ENCODE peak calls at places on chromosomes 16 and 17, in four cellular contexts. Z is pancreas, N is tibial artery, W is endothelial cell. E is an unnamed sample.

GRCh38 chr16:89369266-89369895 is 121.0 kb downstream of the ANKRD11 start:
- DNase-seq in Z (no peak), W (no peak), N (no peak), E (no peak)

GRCh38 chr17:48610282-48611211 is at the start of gene HOXB7:
- DNase-seq in W (peak; percentile 67), Z (peak; percentile 50), N (peak; percentile 54), E (peak; percentile 93)

GRCh38 chr17:64998436-64999190 is 57.9 kb downstream of the GNA13 start:
- DNase-seq in Z (no peak), W (no peak), N (no peak), E (no peak)

GRCh38 chr17:79985361-79985760 is 50.3 kb downstream of the TBC1D16 start:
- DNase-seq in W (no peak), Z (no peak), N (no peak), E (no peak)

GRCh38 chr16:4365615-4366014 is 6.0 kb upstream of the VASN start:
- DNase-seq in Z (no peak), W (no peak), N (no peak), E (no peak)

GRCh38 chr16:69057400-69058378 is 47.8 kb upstream of the HAS3 start:
- DNase-seq in W (no peak), N (no peak), Z (peak; percentile 20), E (no peak)

GRCh38 chr17:62653831-62654829 is 26.7 kb downstream of the MRC2 start:
- DNase-seq in Z (no peak), N (peak; percentile 44), W (no peak), E (no peak)

GRCh38 chr16:23345237-23345636 is 43.1 kb downstream of the SCNN1B start:
- DNase-seq in W (no peak), N (no peak), Z (no peak), E (no peak)

GRCh38 chr17:71149607-71150006 is 971.2 kb upstream of the SOX9 start:
- DNase-seq in Z (no peak), W (no peak), N (no peak), E (no peak)

GRCh38 chr17:33294994-33295393 is 1.9 kb upstream of the ASIC2 start:
- DNase-seq in N (no peak), W (no peak), Z (no peak), E (no peak)

GRCh38 chr17:27384261-27384701 is 72.0 kb upstream of the KSR1 start:
- DNase-seq in Z (peak; percentile 52), W (no peak), N (peak; percentile 71), E (peak; percentile 29)

GRCh38 chr17:42199411-42200011 is 5.2 kb upstream of the GHDC start:
- DNase-seq in Z (no peak), N (no peak), W (no peak), E (no peak)

GRCh38 chr17:42201155-42201772 is 7.0 kb upstream of the GHDC start:
- DNase-seq in W (no peak), Z (no peak), N (no peak), E (no peak)

GRCh38 chr17:42198897-42199296 is 4.6 kb upstream of the GHDC start:
- DNase-seq in N (no peak), Z (no peak), W (no peak), E (no peak)

GRCh38 chr17:42202159-42202558 is 7.9 kb upstream of the GHDC start:
- DNase-seq in W (no peak), N (no peak), Z (no peak), E (no peak)

DNA sequence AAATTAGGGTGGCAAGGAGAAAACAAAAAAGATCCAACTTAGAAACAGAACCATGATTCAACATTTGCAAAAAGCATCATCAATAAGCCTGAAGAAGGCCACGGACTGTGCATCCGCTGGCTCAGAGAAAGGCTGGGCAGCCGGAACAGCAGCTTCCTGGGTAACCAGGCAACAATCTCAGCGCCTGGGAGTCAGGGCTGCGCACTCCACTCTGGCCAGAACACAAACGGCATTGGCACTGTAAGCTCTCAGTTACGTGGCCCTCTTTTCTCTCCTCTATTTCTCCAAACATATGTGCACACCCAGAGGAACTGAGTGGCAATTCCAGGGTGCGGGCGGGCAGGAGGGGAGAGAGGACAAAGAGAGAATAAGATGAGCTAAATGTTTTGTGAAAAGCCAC is 6.4 kb upstream of the GHDC start:
- DNase-seq in N (no peak), Z (peak; percentile 65), W (no peak), E (no peak)
- TF ChIP-seq CTCF in N (no peak), Z (no peak), W (no peak), E (no peak)

GRCh38 chr16:87305505-87306391 is 11.4 kb downstream of the C16orf95 start:
- DNase-seq in Z (no peak), N (no peak), W (no peak), E (peak; percentile 47)
- TF ChIP-seq CTCF in Z (no peak), N (no peak), W (no peak), E (no peak)

GRCh38 chr16:2006317-2006716 is 3.3 kb downstream of the ZNF598 start:
- DNase-seq in W (no peak), Z (peak; percentile 18), N (no peak), E (no peak)

GRCh38 chr16:2007081-2007836 is 2.4 kb downstream of the ZNF598 start:
- DNase-seq in Z (peak; percentile 20), W (no peak), N (no peak), E (no peak)

GRCh38 chr16:2003827-2004641 is 5.6 kb downstream of the ZNF598 start:
- DNase-seq in Z (peak; percentile 94), N (peak; percentile 77), W (peak; percentile 97), E (peak; percentile 97)

GRCh38 chr16:2004795-2005517 is 4.7 kb downstream of the ZNF598 start:
- DNase-seq in W (no peak), N (no peak), Z (peak; percentile 26), E (no peak)

GRCh38 chr16:2005646-2006045 is 4.0 kb downstream of the ZNF598 start:
- DNase-seq in N (no peak), W (no peak), Z (peak; percentile 43), E (no peak)
- TF ChIP-seq CTCF in N (no peak), W (no peak), Z (no peak), E (no peak)

GRCh38 chr17:75941442-75941819 is 589 bp upstream of the FBF1 start:
- DNase-seq in W (no peak), Z (no peak), N (no peak), E (no peak)

GRCh38 chr17:75942473-75942872 is 1.6 kb upstream of the FBF1 start:
- DNase-seq in W (no peak), Z (no peak), N (no peak), E (no peak)

GRCh38 chr17:75945202-75945601 is 4.4 kb upstream of the FBF1 start:
- DNase-seq in Z (no peak), W (no peak), N (no peak), E (no peak)

GRCh38 chr17:75937652-75938051 is 3.2 kb downstream of the FBF1 start:
- DNase-seq in W (no peak), N (no peak), Z (no peak), E (no peak)

GRCh38 chr17:75940727-75941441 is at the start of gene FBF1:
- DNase-seq in W (peak; percentile 94), N (peak; percentile 93), Z (peak; percentile 96), E (peak; percentile 97)
- TF ChIP-seq CTCF in W (no peak), N (peak; percentile 4), Z (no peak), E (no peak)

GRCh38 chr17:57344261-57344660 is 87.9 kb downstream of the MSI2 start:
- DNase-seq in N (no peak), Z (no peak), W (no peak), E (no peak)
- TF ChIP-seq CTCF in N (no peak), Z (no peak), W (no peak), E (no peak)

GRCh38 chr16:30699615-30700099 is 686 bp downstream of the SRCAP start:
- DNase-seq in W (no peak), Z (no peak), N (no peak), E (peak; percentile 16)

GRCh38 chr16:30698816-30699614 is at the start of gene SRCAP:
- DNase-seq in Z (peak; percentile 87), N (peak; percentile 90), W (peak; percentile 86), E (peak; percentile 93)

GRCh38 chr16:30700491-30700890 is 1.5 kb downstream of the SRCAP start:
- DNase-seq in W (no peak), Z (no peak), N (no peak), E (no peak)

GRCh38 chr16:30697264-30698138 is 1.5 kb upstream of the SRCAP start:
- DNase-seq in N (no peak), Z (no peak), W (no peak), E (no peak)

GRCh38 chr16:30698139-30698815 is 694 bp upstream of the SRCAP start:
- DNase-seq in N (peak; percentile 99), W (peak; percentile 99), Z (peak; percentile 99), E (peak; percentile 99)
- TF ChIP-seq CTCF in N (no peak), W (no peak), Z (no peak), E (no peak)

GRCh38 chr16:84950906-84951305 is 60.4 kb downstream of the ZDHHC7 start:
- DNase-seq in Z (no peak), N (no peak), W (no peak), E (peak; percentile 55)
- TF ChIP-seq CTCF in Z (no peak), N (no peak), W (peak; percentile 18), E (peak; percentile 44)

GRCh38 chr17:77849203-77849602 is 109.3 kb upstream of the TNRC6C start:
- DNase-seq in N (no peak), Z (no peak), W (no peak), E (no peak)

GRCh38 chr17:77848257-77848656 is 110.2 kb upstream of the TNRC6C start:
- DNase-seq in N (no peak), Z (no peak), W (no peak), E (no peak)

GRCh38 chr17:77845541-77846225 is 112.8 kb upstream of the TNRC6C start:
- DNase-seq in N (no peak), W (no peak), Z (no peak), E (no peak)

GRCh38 chr17:77846531-77847085 is 111.9 kb upstream of the TNRC6C start:
- DNase-seq in Z (no peak), N (no peak), W (no peak), E (no peak)

DNA sequence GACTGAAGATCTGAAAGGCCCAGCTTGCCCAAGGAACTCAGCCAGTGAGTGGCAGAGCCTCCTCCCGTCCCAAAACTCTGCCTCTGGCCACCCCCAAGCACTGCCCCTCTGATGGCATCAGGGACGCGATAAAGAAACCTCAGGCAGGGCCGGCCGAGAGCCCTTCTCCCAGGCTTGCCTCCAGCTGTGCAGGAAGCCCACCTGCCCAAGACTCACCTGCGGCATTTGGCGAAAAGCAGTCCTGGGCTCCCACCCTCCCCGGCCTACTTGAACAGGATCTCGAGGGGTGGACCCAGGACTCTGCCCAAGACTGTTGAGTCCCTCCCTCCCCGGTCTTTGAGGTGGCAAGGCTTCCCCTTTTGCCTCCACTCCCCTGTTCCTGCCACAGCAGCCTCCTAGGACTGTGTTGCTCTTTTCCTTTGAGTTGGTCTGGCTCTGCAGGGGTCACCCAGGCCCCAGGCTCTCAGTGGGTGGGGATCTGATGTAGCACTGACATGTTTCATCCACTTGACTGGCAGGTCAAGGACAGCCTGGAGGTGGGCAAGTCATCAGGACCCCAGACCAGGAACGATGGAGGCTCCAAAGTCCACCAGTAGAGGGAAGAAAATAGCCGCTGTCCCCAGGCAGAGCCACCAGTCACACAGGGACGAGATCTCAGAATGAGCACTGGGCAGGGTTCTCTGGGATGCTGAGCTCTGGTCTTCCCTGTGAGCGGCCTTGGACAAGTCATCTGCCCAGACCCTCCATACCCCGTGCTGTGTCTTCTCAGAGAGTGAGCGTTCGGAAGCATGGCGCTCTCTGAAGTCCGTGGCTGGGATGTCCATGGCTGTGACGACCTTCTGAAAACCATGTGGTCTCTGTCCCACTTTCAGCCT is 111.1 kb upstream of the TNRC6C start:
- DNase-seq in Z (no peak), N (no peak), W (no peak), E (no peak)
- TF ChIP-seq CTCF in Z (no peak), N (no peak), W (no peak), E (no peak)